ENCODE peak calls at places on chromosomes 16 and 17, in ten cellular contexts. One of them, this sample, is unnamed.

GRCh38 chr16:47458331-47458730 is 2.5 kb downstream of the ITFG1 start:
- DNase-seq in A549: no peak
- DNase-seq in cardiac muscle cell: no peak
- DNase-seq in MM.1S: no peak
- DNase-seq in caudate nucleus: no peak
- DNase-seq in H9: no peak
- DNase-seq in body of pancreas: no peak
- DNase-seq in mesendoderm: no peak
- DNase-seq in hepatocyte: no peak
- DNase-seq in stomach: no peak
- DNase-seq in this sample: no peak

GRCh38 chr16:51994597-51994996 is 552.3 kb downstream of the TOX3 start:
- DNase-seq in A549: peak
- DNase-seq in cardiac muscle cell: peak
- DNase-seq in MM.1S: peak
- DNase-seq in caudate nucleus: no peak
- DNase-seq in H9: no peak
- DNase-seq in body of pancreas: peak
- DNase-seq in mesendoderm: no peak
- DNase-seq in hepatocyte: peak
- DNase-seq in stomach: peak
- DNase-seq in this sample: no peak

GRCh38 chr17:81231121-81231645 is 7.7 kb downstream of the TEPSIN start:
- DNase-seq in A549: no peak
- DNase-seq in cardiac muscle cell: no peak
- DNase-seq in MM.1S: no peak
- DNase-seq in caudate nucleus: no peak
- DNase-seq in H9: no peak
- DNase-seq in body of pancreas: no peak
- DNase-seq in mesendoderm: no peak
- DNase-seq in hepatocyte: no peak
- DNase-seq in stomach: no peak
- DNase-seq in this sample: no peak

GRCh38 chr17:20073056-20073979 is 64.2 kb downstream of the SPECC1 start:
- DNase-seq in A549: no peak
- DNase-seq in cardiac muscle cell: no peak
- DNase-seq in MM.1S: peak
- DNase-seq in caudate nucleus: no peak
- DNase-seq in H9: no peak
- DNase-seq in body of pancreas: peak
- DNase-seq in mesendoderm: no peak
- DNase-seq in hepatocyte: no peak
- DNase-seq in stomach: peak
- DNase-seq in this sample: peak

GRCh38 chr17:60748232-60748631 is 70.6 kb downstream of the BCAS3 start:
- DNase-seq in A549: no peak
- DNase-seq in cardiac muscle cell: no peak
- DNase-seq in MM.1S: no peak
- DNase-seq in caudate nucleus: no peak
- DNase-seq in H9: no peak
- DNase-seq in body of pancreas: no peak
- DNase-seq in mesendoderm: no peak
- DNase-seq in hepatocyte: no peak
- DNase-seq in stomach: no peak
- DNase-seq in this sample: no peak

GRCh38 chr17:1766382-1767135 is 4.7 kb downstream of the SERPINF1 start:
- DNase-seq in A549: no peak
- DNase-seq in cardiac muscle cell: no peak
- DNase-seq in MM.1S: no peak
- DNase-seq in caudate nucleus: no peak
- DNase-seq in H9: peak
- DNase-seq in body of pancreas: no peak
- DNase-seq in mesendoderm: no peak
- DNase-seq in hepatocyte: no peak
- DNase-seq in stomach: no peak
- DNase-seq in this sample: peak

GRCh38 chr17:77327181-77327565 is 186.4 kb downstream of the SEC14L1 start:
- DNase-seq in A549: no peak
- DNase-seq in cardiac muscle cell: no peak
- DNase-seq in MM.1S: no peak
- DNase-seq in caudate nucleus: no peak
- DNase-seq in H9: no peak
- DNase-seq in body of pancreas: no peak
- DNase-seq in mesendoderm: no peak
- DNase-seq in hepatocyte: peak
- DNase-seq in stomach: peak
- DNase-seq in this sample: no peak

GRCh38 chr16:5228369-5228768 is 130.8 kb upstream of the EEF2KMT start:
- DNase-seq in A549: no peak
- DNase-seq in cardiac muscle cell: peak
- DNase-seq in MM.1S: no peak
- DNase-seq in caudate nucleus: no peak
- DNase-seq in H9: peak
- DNase-seq in body of pancreas: no peak
- DNase-seq in mesendoderm: peak
- DNase-seq in hepatocyte: no peak
- DNase-seq in stomach: no peak
- DNase-seq in this sample: no peak

GRCh38 chr17:14833201-14833773 is 431.8 kb downstream of the PMP22 start:
- DNase-seq in A549: no peak
- DNase-seq in cardiac muscle cell: no peak
- DNase-seq in MM.1S: no peak
- DNase-seq in caudate nucleus: no peak
- DNase-seq in H9: no peak
- DNase-seq in body of pancreas: no peak
- DNase-seq in mesendoderm: no peak
- DNase-seq in hepatocyte: no peak
- DNase-seq in stomach: no peak
- DNase-seq in this sample: no peak
- H3K27ac ChIP-seq in A549: no peak
- H3K27ac ChIP-seq in cardiac muscle cell: no peak
- H3K27ac ChIP-seq in MM.1S: no peak
- H3K27ac ChIP-seq in caudate nucleus: no peak
- H3K27ac ChIP-seq in H9: no peak
- H3K27ac ChIP-seq in body of pancreas: no peak
- H3K27ac ChIP-seq in mesendoderm: no peak
- H3K27ac ChIP-seq in hepatocyte: no peak
- H3K27ac ChIP-seq in stomach: no peak
- H3K27ac ChIP-seq in this sample: no peak

GRCh38 chr17:4365628-4366311 is 705 bp downstream of the UBE2G1 start:
- DNase-seq in A549: peak
- DNase-seq in cardiac muscle cell: peak
- DNase-seq in MM.1S: peak
- DNase-seq in caudate nucleus: no peak
- DNase-seq in H9: peak
- DNase-seq in body of pancreas: peak
- DNase-seq in mesendoderm: peak
- DNase-seq in hepatocyte: peak
- DNase-seq in stomach: no peak
- DNase-seq in this sample: peak

GRCh38 chr17:4365103-4365627 is 1.3 kb downstream of the UBE2G1 start:
- DNase-seq in A549: peak
- DNase-seq in cardiac muscle cell: peak
- DNase-seq in MM.1S: peak
- DNase-seq in caudate nucleus: peak
- DNase-seq in H9: peak
- DNase-seq in body of pancreas: peak
- DNase-seq in mesendoderm: peak
- DNase-seq in hepatocyte: peak
- DNase-seq in stomach: peak
- DNase-seq in this sample: peak

GRCh38 chr17:4366312-4367063 is at the start of gene UBE2G1:
- DNase-seq in A549: peak
- DNase-seq in cardiac muscle cell: peak
- DNase-seq in MM.1S: peak
- DNase-seq in caudate nucleus: peak
- DNase-seq in H9: peak
- DNase-seq in body of pancreas: peak
- DNase-seq in mesendoderm: peak
- DNase-seq in hepatocyte: peak
- DNase-seq in stomach: peak
- DNase-seq in this sample: peak

GRCh38 chr17:4362141-4362540 is 4.3 kb downstream of the UBE2G1 start:
- DNase-seq in A549: peak
- DNase-seq in cardiac muscle cell: no peak
- DNase-seq in MM.1S: no peak
- DNase-seq in caudate nucleus: no peak
- DNase-seq in H9: no peak
- DNase-seq in body of pancreas: no peak
- DNase-seq in mesendoderm: no peak
- DNase-seq in hepatocyte: no peak
- DNase-seq in stomach: no peak
- DNase-seq in this sample: no peak

DNA sequence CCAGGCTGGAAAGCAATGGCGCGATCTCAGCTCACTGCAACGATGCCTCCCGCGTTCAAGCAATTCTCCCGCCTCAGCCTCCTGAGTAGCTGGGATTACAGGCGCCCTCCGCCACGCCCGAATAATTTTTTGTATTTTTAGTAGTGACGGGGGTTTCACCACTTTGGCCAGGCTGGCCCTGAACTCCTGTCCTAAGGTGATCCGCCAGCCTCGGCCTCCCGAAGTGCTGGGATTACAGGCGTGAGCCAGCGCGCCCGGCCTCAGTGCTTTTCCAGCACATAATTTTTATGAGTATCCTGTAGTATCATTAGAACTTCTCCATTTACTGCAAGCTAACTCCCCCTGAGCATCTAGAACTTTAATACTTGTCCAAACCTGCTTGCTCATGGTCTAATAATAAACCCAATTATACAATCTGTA is 1.8 kb downstream of the UBE2G1 start:
- DNase-seq in A549: no peak
- DNase-seq in cardiac muscle cell: no peak
- DNase-seq in MM.1S: no peak
- DNase-seq in caudate nucleus: no peak
- DNase-seq in H9: no peak
- DNase-seq in body of pancreas: no peak
- DNase-seq in mesendoderm: no peak
- DNase-seq in hepatocyte: no peak
- DNase-seq in stomach: no peak
- DNase-seq in this sample: no peak
- H3K27ac ChIP-seq in A549: peak
- H3K27ac ChIP-seq in cardiac muscle cell: peak
- H3K27ac ChIP-seq in MM.1S: peak
- H3K27ac ChIP-seq in caudate nucleus: peak
- H3K27ac ChIP-seq in H9: no peak
- H3K27ac ChIP-seq in body of pancreas: peak
- H3K27ac ChIP-seq in mesendoderm: no peak
- H3K27ac ChIP-seq in hepatocyte: peak
- H3K27ac ChIP-seq in stomach: peak
- H3K27ac ChIP-seq in this sample: peak

GRCh38 chr17:42525221-42525620 is 10.8 kb upstream of the NAGLU start:
- DNase-seq in A549: no peak
- DNase-seq in cardiac muscle cell: no peak
- DNase-seq in MM.1S: no peak
- DNase-seq in caudate nucleus: no peak
- DNase-seq in H9: no peak
- DNase-seq in body of pancreas: no peak
- DNase-seq in mesendoderm: no peak
- DNase-seq in hepatocyte: no peak
- DNase-seq in stomach: no peak
- DNase-seq in this sample: no peak

GRCh38 chr17:42527932-42528331 is 8.1 kb upstream of the NAGLU start:
- DNase-seq in A549: no peak
- DNase-seq in cardiac muscle cell: no peak
- DNase-seq in MM.1S: no peak
- DNase-seq in caudate nucleus: no peak
- DNase-seq in H9: no peak
- DNase-seq in body of pancreas: no peak
- DNase-seq in mesendoderm: no peak
- DNase-seq in hepatocyte: no peak
- DNase-seq in stomach: no peak
- DNase-seq in this sample: no peak

GRCh38 chr17:42529054-42529453 is 7.0 kb upstream of the NAGLU start:
- DNase-seq in A549: no peak
- DNase-seq in cardiac muscle cell: no peak
- DNase-seq in MM.1S: no peak
- DNase-seq in caudate nucleus: no peak
- DNase-seq in H9: no peak
- DNase-seq in body of pancreas: no peak
- DNase-seq in mesendoderm: peak
- DNase-seq in hepatocyte: no peak
- DNase-seq in stomach: no peak
- DNase-seq in this sample: no peak

GRCh38 chr17:42522798-42523278 is 13.2 kb upstream of the NAGLU start:
- DNase-seq in A549: no peak
- DNase-seq in cardiac muscle cell: no peak
- DNase-seq in MM.1S: no peak
- DNase-seq in caudate nucleus: no peak
- DNase-seq in H9: peak
- DNase-seq in body of pancreas: no peak
- DNase-seq in mesendoderm: no peak
- DNase-seq in hepatocyte: no peak
- DNase-seq in stomach: no peak
- DNase-seq in this sample: no peak

GRCh38 chr17:42526031-42526444 is 10.0 kb upstream of the NAGLU start:
- DNase-seq in A549: peak
- DNase-seq in cardiac muscle cell: no peak
- DNase-seq in MM.1S: no peak
- DNase-seq in caudate nucleus: no peak
- DNase-seq in H9: no peak
- DNase-seq in body of pancreas: peak
- DNase-seq in mesendoderm: no peak
- DNase-seq in hepatocyte: no peak
- DNase-seq in stomach: no peak
- DNase-seq in this sample: no peak
- H3K27ac ChIP-seq in A549: peak
- H3K27ac ChIP-seq in cardiac muscle cell: no peak
- H3K27ac ChIP-seq in MM.1S: no peak
- H3K27ac ChIP-seq in caudate nucleus: no peak
- H3K27ac ChIP-seq in H9: no peak
- H3K27ac ChIP-seq in body of pancreas: no peak
- H3K27ac ChIP-seq in mesendoderm: no peak
- H3K27ac ChIP-seq in hepatocyte: no peak
- H3K27ac ChIP-seq in stomach: peak
- H3K27ac ChIP-seq in this sample: no peak

GRCh38 chr16:88566158-88566557 is 4.0 kb upstream of the ZC3H18 start:
- DNase-seq in A549: no peak
- DNase-seq in cardiac muscle cell: no peak
- DNase-seq in MM.1S: no peak
- DNase-seq in caudate nucleus: no peak
- DNase-seq in H9: no peak
- DNase-seq in body of pancreas: no peak
- DNase-seq in mesendoderm: peak
- DNase-seq in hepatocyte: no peak
- DNase-seq in stomach: no peak
- DNase-seq in this sample: no peak

GRCh38 chr16:88568710-88569613 is 1.2 kb upstream of the ZC3H18 start:
- DNase-seq in A549: no peak
- DNase-seq in cardiac muscle cell: no peak
- DNase-seq in MM.1S: no peak
- DNase-seq in caudate nucleus: no peak
- DNase-seq in H9: no peak
- DNase-seq in body of pancreas: no peak
- DNase-seq in mesendoderm: no peak
- DNase-seq in hepatocyte: no peak
- DNase-seq in stomach: no peak
- DNase-seq in this sample: no peak

GRCh38 chr16:88569614-88569984 is 604 bp upstream of the ZC3H18 start:
- DNase-seq in A549: no peak
- DNase-seq in cardiac muscle cell: no peak
- DNase-seq in MM.1S: peak
- DNase-seq in caudate nucleus: no peak
- DNase-seq in H9: no peak
- DNase-seq in body of pancreas: peak
- DNase-seq in mesendoderm: no peak
- DNase-seq in hepatocyte: peak
- DNase-seq in stomach: no peak
- DNase-seq in this sample: peak

GRCh38 chr16:88570691-88571092 is 489 bp downstream of the ZC3H18 start:
- DNase-seq in A549: no peak
- DNase-seq in cardiac muscle cell: peak
- DNase-seq in MM.1S: peak
- DNase-seq in caudate nucleus: no peak
- DNase-seq in H9: no peak
- DNase-seq in body of pancreas: no peak
- DNase-seq in mesendoderm: peak
- DNase-seq in hepatocyte: peak
- DNase-seq in stomach: no peak
- DNase-seq in this sample: no peak

DNA sequence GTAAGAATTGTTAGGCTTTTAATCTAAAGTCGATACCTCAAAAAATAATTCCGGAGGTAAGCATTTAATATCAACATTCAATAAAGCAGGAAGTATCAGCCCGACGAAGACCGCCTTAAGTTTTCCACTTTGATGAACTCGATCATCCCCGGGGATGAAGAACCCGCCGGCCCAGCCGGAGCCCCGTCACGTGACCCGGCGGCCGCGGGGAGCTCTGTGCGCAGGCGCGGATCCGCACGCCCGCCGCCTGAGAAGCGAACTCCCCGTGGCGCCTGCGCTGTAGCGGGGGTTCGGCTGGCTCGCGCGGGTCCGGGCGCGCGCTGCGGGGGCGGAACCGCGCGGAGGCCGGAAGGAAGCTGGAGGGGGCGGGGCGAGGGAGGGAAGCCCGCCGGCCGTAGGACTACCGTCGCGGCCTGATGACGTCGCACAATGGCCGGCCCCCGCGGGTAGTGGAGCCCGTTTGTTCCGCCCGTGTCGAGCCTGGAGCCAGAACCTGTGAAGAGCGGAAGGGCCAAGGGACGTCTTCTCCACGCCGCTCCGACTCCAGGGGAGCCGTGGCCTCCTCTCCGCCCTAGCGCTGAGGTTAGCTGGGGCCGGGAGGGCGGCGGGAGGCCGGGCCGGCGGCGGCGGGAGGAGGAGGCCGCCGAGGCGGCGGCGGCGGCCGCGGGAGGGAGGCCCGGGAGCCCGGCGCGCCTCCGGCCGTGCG is at the start of gene ZC3H18:
- DNase-seq in A549: peak
- DNase-seq in cardiac muscle cell: peak
- DNase-seq in MM.1S: peak
- DNase-seq in caudate nucleus: peak
- DNase-seq in H9: peak
- DNase-seq in body of pancreas: peak
- DNase-seq in mesendoderm: peak
- DNase-seq in hepatocyte: peak
- DNase-seq in stomach: peak
- DNase-seq in this sample: peak
- H3K27ac ChIP-seq in A549: peak
- H3K27ac ChIP-seq in cardiac muscle cell: peak
- H3K27ac ChIP-seq in MM.1S: no peak
- H3K27ac ChIP-seq in caudate nucleus: peak
- H3K27ac ChIP-seq in H9: no peak
- H3K27ac ChIP-seq in body of pancreas: peak
- H3K27ac ChIP-seq in mesendoderm: peak
- H3K27ac ChIP-seq in hepatocyte: peak
- H3K27ac ChIP-seq in stomach: peak
- H3K27ac ChIP-seq in this sample: peak

This sample was measured in substantia nigra.